ENCODE peak calls at places on chromosomes 5 and 9, in six cellular contexts. F is left ventricle myocardium inferior; N is activated B cell treated with CpG ODN at 0.5 μM for 24 hours; R is psoas muscle; I is cardiac muscle cell; W is CD4-positive, alpha-beta T cell. B is an unnamed sample.

GRCh38 chr9:115939065-115939765 is 214.4 kb upstream of the PAPPA start:
- DNase-seq in F (no peak), N (no peak), R (no peak), I (no peak), W (no peak), B (no peak)

GRCh38 chr5:34957857-34958690 is 28.7 kb downstream of the DNAJC21 start:
- DNase-seq in F (no peak), N (no peak), R (no peak), I (peak), W (no peak), B (no peak)

GRCh38 chr5:88955403-88955802 is 72.4 kb upstream of the MEF2C start:
- DNase-seq in F (no peak), N (no peak), R (no peak), I (peak), W (no peak), B (no peak)

GRCh38 chr9:98791147-98792095 is 4.9 kb downstream of the ANKS6 start:
- DNase-seq in F (peak), N (peak), R (peak), I (peak), W (peak), B (peak)

GRCh38 chr9:89996106-89996505 is 391.3 kb downstream of the GADD45G start:
- DNase-seq in F (no peak), N (no peak), R (no peak), I (no peak), W (no peak), B (no peak)

GRCh38 chr5:5492087-5492933 is 69.8 kb downstream of the ICE1 start:
- DNase-seq in F (no peak), N (no peak), R (no peak), I (peak), W (no peak), B (no peak)

GRCh38 chr9:76472925-76473324 is 13.9 kb downstream of the GCNT1 start:
- DNase-seq in F (no peak), N (no peak), R (no peak), I (no peak), W (no peak), B (no peak)

GRCh38 chr9:100852088-100852487 is 176.4 kb upstream of the PLPPR1 start:
- DNase-seq in F (no peak), N (no peak), R (no peak), I (no peak), W (no peak), B (no peak)

GRCh38 chr5:127440831-127441230 is 76.6 kb upstream of the PRRC1 start:
- DNase-seq in F (no peak), N (no peak), R (no peak), I (no peak), W (no peak), B (no peak)

GRCh38 chr9:12774861-12775367 is at the start of gene LURAP1L:
- DNase-seq in F (peak), N (no peak), R (no peak), I (peak), W (no peak), B (no peak)

GRCh38 chr5:25393957-25394356 is 749.2 kb upstream of the CDH10 start:
- DNase-seq in F (no peak), N (no peak), R (no peak), I (no peak), W (no peak), B (no peak)

GRCh38 chr9:28770827-28771226 is 1197.5 kb upstream of the C9orf72 start:
- DNase-seq in F (no peak), N (no peak), R (no peak), I (no peak), W (no peak), B (no peak)

GRCh38 chr5:89878140-89878570 is 531.4 kb downstream of the CETN3 start:
- DNase-seq in F (no peak), N (no peak), R (no peak), I (no peak), W (no peak), B (no peak)

DNA sequence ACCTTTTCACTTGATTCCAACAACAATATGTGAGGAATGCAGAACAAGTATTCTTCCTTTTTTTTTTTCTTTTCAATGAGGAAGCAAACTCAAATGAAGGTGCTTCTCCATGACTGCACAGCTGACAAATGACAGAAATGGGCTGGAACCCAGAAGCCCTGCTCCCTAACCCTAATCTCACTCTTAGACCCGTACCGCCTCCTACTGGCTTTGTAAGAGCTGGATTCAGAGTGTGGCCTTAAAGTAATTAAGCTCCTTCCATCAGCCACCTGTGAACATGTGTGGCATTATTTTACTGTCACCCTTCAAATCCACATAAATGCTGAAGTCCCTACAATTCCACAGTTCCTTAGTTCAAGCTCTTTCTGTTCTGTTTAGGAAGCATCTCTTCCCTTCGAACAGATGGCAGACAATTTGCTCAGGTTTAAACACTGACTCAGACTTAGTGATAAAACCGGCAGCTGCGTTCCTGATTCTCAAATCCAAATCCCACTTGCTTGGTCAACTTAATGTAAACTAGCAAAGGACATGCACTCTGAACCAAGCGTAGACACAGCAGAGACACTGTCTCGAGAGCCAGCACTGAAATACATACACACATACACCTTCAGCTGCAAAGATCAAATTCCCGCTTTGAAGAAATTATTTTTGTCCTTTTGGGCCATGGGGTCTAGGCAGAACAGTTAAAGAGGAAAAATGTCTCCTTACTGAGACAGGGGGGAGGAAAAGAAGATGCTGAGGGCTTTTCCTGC is 316.7 kb upstream of the TLE4 start:
- DNase-seq in F (no peak), N (no peak), R (no peak), I (no peak), W (no peak), B (no peak)
- TF ChIP-seq CTCF in F (no peak), N (no peak), R (no peak), I (peak), W (no peak), B (no peak)

DNA sequence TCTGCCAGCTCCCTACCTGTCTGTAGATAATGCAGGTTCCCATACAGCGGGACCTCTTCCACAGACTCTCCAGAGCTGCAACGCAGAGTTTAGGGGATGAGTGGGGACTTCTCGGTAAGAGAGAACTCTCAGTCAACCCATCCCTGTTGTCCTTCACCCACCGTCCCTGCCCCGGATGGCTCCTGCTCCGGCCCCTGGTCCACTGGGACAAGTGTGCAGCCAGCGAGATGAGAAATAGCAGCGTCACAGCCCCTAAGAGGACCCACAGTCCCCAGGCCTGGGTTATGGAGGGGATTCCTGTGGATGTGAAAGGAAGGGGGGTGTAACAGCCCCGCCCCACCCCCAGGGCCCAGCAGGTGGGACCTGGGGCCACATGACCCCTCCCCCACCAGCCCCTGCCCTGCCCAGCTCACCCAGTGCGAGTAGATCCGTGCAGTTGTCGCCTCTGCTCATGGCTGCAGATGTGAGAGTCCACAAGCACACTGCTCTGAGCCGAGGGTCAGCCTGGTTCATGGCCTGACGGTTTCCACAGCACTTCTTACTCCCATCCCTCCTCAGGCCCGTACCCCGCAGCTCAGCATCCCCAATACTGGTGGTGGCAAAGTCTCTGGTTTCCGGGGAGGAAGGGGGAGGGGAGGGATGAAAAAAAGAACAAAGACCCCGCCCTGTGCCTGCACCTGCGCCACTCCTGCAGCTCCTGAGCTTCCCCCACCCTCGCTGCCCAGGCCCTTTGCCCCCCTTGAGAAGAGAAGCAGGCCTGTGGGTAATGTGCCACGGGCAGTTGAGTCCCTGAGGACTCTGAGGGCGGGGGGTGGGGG is at the start of gene SIT1:
- DNase-seq in F (no peak), N (no peak), R (no peak), I (no peak), W (no peak), B (no peak)
- TF ChIP-seq CTCF in F (no peak), N (no peak), R (no peak), I (no peak), W (no peak), B (no peak)

DNA sequence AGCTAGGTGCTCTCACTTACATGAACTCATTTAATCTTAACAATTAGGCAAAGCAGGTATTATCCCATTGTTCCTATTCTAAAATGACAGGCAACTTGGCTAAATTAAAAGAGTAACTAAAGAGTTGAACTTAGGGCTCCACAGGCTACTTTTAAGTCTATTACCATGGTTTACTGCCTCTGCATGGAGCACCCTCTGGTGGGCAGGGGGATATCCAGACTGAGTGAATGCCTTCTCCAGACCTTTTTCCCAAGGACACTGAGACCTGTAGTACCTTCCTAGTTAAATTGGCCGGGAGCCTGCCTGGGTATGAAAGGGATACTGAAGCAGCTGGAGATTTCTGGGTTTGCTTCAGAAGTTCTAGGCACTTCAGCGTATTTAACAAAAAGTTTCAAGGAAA is 238.1 kb downstream of the ELAVL2 start:
- DNase-seq in F (no peak), N (no peak), R (no peak), I (no peak), W (no peak), B (no peak)
- TF ChIP-seq CTCF in F (no peak), N (no peak), R (peak), I (no peak), W (no peak), B (no peak)

GRCh38 chr9:80937646-80938045 is 751.7 kb downstream of the TLE1 start:
- DNase-seq in F (no peak), N (no peak), R (no peak), I (no peak), W (no peak), B (no peak)
- TF ChIP-seq CTCF in F (no peak), N (no peak), R (no peak), I (no peak), W (no peak), B (no peak)